ENCODE peak calls at places on chromosomes 1 and 21, in nine cellular contexts. A is naive thymus-derived CD4-positive, alpha-beta T cell; S is activated CD4-positive, alpha-beta T cell treated with anti-CD3 and anti-CD28 coated beads, Interleukin-2, amount 50 U/mL, for 48 hours; F is epithelial cell of esophagus; J is HFFc6; H is NCI-H1092; L is NCI-H2081; N is T-cell; O is AG09309. Z is an unnamed sample.

GRCh38 chr1:68197891-68198290 is 34.4 kb downstream of the WLS start:
- DNase-seq in H (peak), F (peak), L (peak), J (no peak), S (no peak), A (no peak), N (no peak), O (no peak), Z (no peak)

GRCh38 chr1:108117908-108118902 is 81.9 kb downstream of the SLC25A24 start:
- DNase-seq in H (no peak), F (peak), J (peak), S (no peak), N (no peak), L (no peak), A (no peak), O (peak), Z (no peak)

GRCh38 chr1:109887271-109887670 is 23.4 kb upstream of the CSF1 start:
- DNase-seq in L (no peak), O (no peak), F (no peak), N (no peak), J (no peak), H (no peak), A (no peak), S (no peak), Z (no peak)

GRCh38 chr21:33268736-33269441 is 2.7 kb downstream of the IL10RB start:
- DNase-seq in A (no peak), F (peak), H (peak), O (no peak), S (peak), L (peak), N (no peak), J (no peak), Z (no peak)

GRCh38 chr1:205688171-205688570 is 7.9 kb upstream of the SLC45A3 start:
- DNase-seq in H (no peak), A (no peak), N (no peak), F (no peak), S (no peak), J (no peak), O (no peak), L (no peak), Z (no peak)

GRCh38 chr1:183090386-183091006 is 67.3 kb downstream of the LAMC1 start:
- DNase-seq in J (no peak), L (peak), S (no peak), N (no peak), A (no peak), F (no peak), O (no peak), H (no peak), Z (no peak)

GRCh38 chr21:35265170-35265877 is 216.2 kb upstream of the RUNX1 start:
- DNase-seq in F (peak), J (peak), S (no peak), L (no peak), O (no peak), N (no peak), A (no peak), H (no peak), Z (peak)

GRCh38 chr1:91523462-91523861 is 22.8 kb downstream of the CDC7 start:
- DNase-seq in J (no peak), N (no peak), A (no peak), F (no peak), H (no peak), O (no peak), S (peak), L (no peak), Z (no peak)

Z was measured in astrocyte of the spinal cord.